ENCODE peak calls at places on chromosomes 12 and 14, in five cellular contexts. L, E, D, I and M are unnamed samples.

GRCh38 chr14:93184391-93185332 is at the start of the genes LYSET and MOAP1:
- DNase-seq in D (peak), I (no peak), L (peak), E (peak), M (no peak)

GRCh38 chr12:51678086-51678724 is 87.2 kb downstream of the SCN8A start:
- DNase-seq in E (peak), I (peak), D (peak), L (no peak), M (no peak)

GRCh38 chr14:26216797-26217196 is 381.0 kb downstream of the NOVA1 start:
- DNase-seq in L (no peak), D (no peak), I (no peak), E (no peak), M (no peak)

GRCh38 chr12:109346920-109347319 is 780 bp upstream of the MYO1H start:
- DNase-seq in I (no peak), D (no peak), L (no peak), E (no peak), M (no peak)

GRCh38 chr12:121731473-121731872 is 18.9 kb downstream of the TMEM120B start:
- DNase-seq in L (no peak), E (no peak), D (no peak), I (no peak), M (no peak)

GRCh38 chr12:113512568-113512967 is 40.9 kb upstream of the LHX5 start:
- DNase-seq in D (no peak), L (no peak), I (no peak), E (no peak), M (no peak)

GRCh38 chr12:4153343-4153892 is 120.1 kb upstream of the CCND2 start:
- DNase-seq in E (no peak), L (no peak), I (no peak), D (no peak), M (no peak)

GRCh38 chr14:33363687-33364086 is 425.0 kb downstream of the NPAS3 start:
- DNase-seq in E (no peak), I (no peak), D (no peak), L (no peak), M (no peak)

GRCh38 chr12:122226366-122227222 is 742 bp upstream of the DIABLO start:
- DNase-seq in E (peak), L (no peak), D (no peak), I (no peak), M (no peak)

GRCh38 chr14:104973215-104974145 is 4.7 kb downstream of the AHNAK2 start:
- DNase-seq in D (peak), L (peak), I (peak), E (no peak), M (no peak)

GRCh38 chr12:120474092-120474960 is 4.8 kb upstream of the SRSF9 start:
- DNase-seq in I (peak), E (no peak), D (peak), L (peak), M (no peak)

GRCh38 chr14:104436741-104437701 is 142.5 kb upstream of the C14orf180 start:
- DNase-seq in D (no peak), E (no peak), I (no peak), L (no peak), M (no peak)

GRCh38 chr14:98623806-98624430 is 648.1 kb downstream of the BCL11B start:
- DNase-seq in I (no peak), L (no peak), D (no peak), E (no peak), M (no peak)

GRCh38 chr14:74955229-74955999 is at the start of gene PGF:
- DNase-seq in E (no peak), D (peak), I (peak), L (no peak), M (no peak)

GRCh38 chr12:53102883-53103807 is at the start of gene SOAT2:
- DNase-seq in L (no peak), D (no peak), I (no peak), E (no peak), M (no peak)

GRCh38 chr12:42143401-42144173 is 1.1 kb downstream of the GXYLT1 start:
- DNase-seq in E (peak), L (no peak), I (no peak), D (no peak), M (no peak)

GRCh38 chr12:13125996-13126395 is 22.5 kb upstream of the GSG1 start:
- DNase-seq in D (no peak), E (no peak), I (no peak), L (no peak), M (no peak)

GRCh38 chr14:55599250-55599879 is 19.4 kb downstream of the KTN1 start:
- DNase-seq in L (no peak), E (no peak), D (no peak), I (peak), M (no peak)

GRCh38 chr12:122140467-122141257 is 33.4 kb downstream of the IL31 start:
- DNase-seq in L (no peak), D (peak), I (no peak), E (no peak), M (no peak)

GRCh38 chr12:91774471-91774921 is 371.1 kb downstream of the BTG1 start:
- DNase-seq in E (no peak), D (peak), I (no peak), L (peak), M (no peak)

GRCh38 chr14:51369814-51370213 is 129.8 kb downstream of the TMX1 start:
- DNase-seq in L (no peak), I (peak), E (no peak), D (no peak), M (no peak)

GRCh38 chr12:43222796-43223195 is 329.2 kb downstream of the ADAMTS20 start:
- DNase-seq in L (no peak), D (no peak), I (no peak), E (no peak), M (no peak)

GRCh38 chr14:99519347-99519881 is 38.2 kb downstream of the CCNK start:
- DNase-seq in L (no peak), E (no peak), D (peak), I (no peak), M (no peak)